ENCODE peak calls at places on chromosomes 6 and 20, in ten cellular contexts. One of them, this sample, is unnamed.
A peak's percentile ranks its signal among the peaks of the same experiment; 100 is the strongest.

GRCh38 chr6:56475736-56476457 is 166.8 kb downstream of the DST start:
- DNase-seq in lung microvascular endothelial cell: peak; percentile 55
- DNase-seq in T follicular helper cell: no peak
- DNase-seq in cardiac fibroblast: peak; percentile 60
- DNase-seq in islet precursor cell: no peak
- DNase-seq in stimulated activated CD4-positive, alpha-beta T cell treated with anti-CD3 and anti-CD28 coated beads, TNF-alpha, amount 100 ng/mL, for 48 hours: no peak
- DNase-seq in NCI-H2171: no peak
- DNase-seq in left lobe of liver: peak; percentile 84
- DNase-seq in H54: no peak
- DNase-seq in heart left ventricle: peak; percentile 50
- DNase-seq in this sample: no peak

GRCh38 chr20:34334654-34335407 is 28.2 kb upstream of the ITCH start:
- DNase-seq in lung microvascular endothelial cell: no peak
- DNase-seq in T follicular helper cell: no peak
- DNase-seq in cardiac fibroblast: no peak
- DNase-seq in islet precursor cell: no peak
- DNase-seq in stimulated activated CD4-positive, alpha-beta T cell treated with anti-CD3 and anti-CD28 coated beads, TNF-alpha, amount 100 ng/mL, for 48 hours: no peak
- DNase-seq in NCI-H2171: no peak
- DNase-seq in left lobe of liver: no peak
- DNase-seq in H54: no peak
- DNase-seq in heart left ventricle: no peak
- DNase-seq in this sample: no peak

GRCh38 chr6:69895396-69895795 is 29.0 kb downstream of the COL19A1 start:
- DNase-seq in lung microvascular endothelial cell: no peak
- DNase-seq in T follicular helper cell: no peak
- DNase-seq in cardiac fibroblast: no peak
- DNase-seq in islet precursor cell: peak; percentile 62
- DNase-seq in stimulated activated CD4-positive, alpha-beta T cell treated with anti-CD3 and anti-CD28 coated beads, TNF-alpha, amount 100 ng/mL, for 48 hours: no peak
- DNase-seq in NCI-H2171: no peak
- DNase-seq in left lobe of liver: no peak
- DNase-seq in H54: no peak
- DNase-seq in heart left ventricle: no peak
- DNase-seq in this sample: no peak

GRCh38 chr20:46901638-46902037 is 7.0 kb downstream of the EYA2 start:
- DNase-seq in lung microvascular endothelial cell: no peak
- DNase-seq in T follicular helper cell: no peak
- DNase-seq in cardiac fibroblast: no peak
- DNase-seq in islet precursor cell: peak; percentile 87
- DNase-seq in stimulated activated CD4-positive, alpha-beta T cell treated with anti-CD3 and anti-CD28 coated beads, TNF-alpha, amount 100 ng/mL, for 48 hours: no peak
- DNase-seq in NCI-H2171: no peak
- DNase-seq in left lobe of liver: no peak
- DNase-seq in H54: no peak
- DNase-seq in heart left ventricle: no peak
- DNase-seq in this sample: no peak

GRCh38 chr6:136208783-136209182 is 41.3 kb downstream of the MTFR2 start:
- DNase-seq in lung microvascular endothelial cell: no peak
- DNase-seq in T follicular helper cell: no peak
- DNase-seq in cardiac fibroblast: no peak
- DNase-seq in islet precursor cell: no peak
- DNase-seq in stimulated activated CD4-positive, alpha-beta T cell treated with anti-CD3 and anti-CD28 coated beads, TNF-alpha, amount 100 ng/mL, for 48 hours: no peak
- DNase-seq in NCI-H2171: no peak
- DNase-seq in left lobe of liver: no peak
- DNase-seq in H54: no peak
- DNase-seq in heart left ventricle: no peak
- DNase-seq in this sample: no peak

GRCh38 chr20:41599699-41600104 is 18.5 kb downstream of the CHD6 start:
- DNase-seq in lung microvascular endothelial cell: no peak
- DNase-seq in T follicular helper cell: no peak
- DNase-seq in cardiac fibroblast: no peak
- DNase-seq in islet precursor cell: no peak
- DNase-seq in stimulated activated CD4-positive, alpha-beta T cell treated with anti-CD3 and anti-CD28 coated beads, TNF-alpha, amount 100 ng/mL, for 48 hours: no peak
- DNase-seq in NCI-H2171: no peak
- DNase-seq in left lobe of liver: no peak
- DNase-seq in H54: no peak
- DNase-seq in heart left ventricle: no peak
- DNase-seq in this sample: no peak

GRCh38 chr6:145423936-145424335 is 311.4 kb downstream of the EPM2A start:
- DNase-seq in lung microvascular endothelial cell: no peak
- DNase-seq in T follicular helper cell: no peak
- DNase-seq in cardiac fibroblast: no peak
- DNase-seq in islet precursor cell: no peak
- DNase-seq in stimulated activated CD4-positive, alpha-beta T cell treated with anti-CD3 and anti-CD28 coated beads, TNF-alpha, amount 100 ng/mL, for 48 hours: no peak
- DNase-seq in NCI-H2171: no peak
- DNase-seq in left lobe of liver: no peak
- DNase-seq in H54: no peak
- DNase-seq in heart left ventricle: no peak
- DNase-seq in this sample: no peak

GRCh38 chr6:41602864-41603608 is 35.2 kb upstream of the MDFI start:
- DNase-seq in lung microvascular endothelial cell: peak; percentile 83
- DNase-seq in T follicular helper cell: peak; percentile 58
- DNase-seq in cardiac fibroblast: peak; percentile 90
- DNase-seq in islet precursor cell: peak; percentile 92
- DNase-seq in stimulated activated CD4-positive, alpha-beta T cell treated with anti-CD3 and anti-CD28 coated beads, TNF-alpha, amount 100 ng/mL, for 48 hours: peak; percentile 58
- DNase-seq in NCI-H2171: peak; percentile 77
- DNase-seq in left lobe of liver: peak; percentile 76
- DNase-seq in H54: peak; percentile 82
- DNase-seq in heart left ventricle: peak; percentile 84
- DNase-seq in this sample: peak; percentile 66

GRCh38 chr6:159590794-159591193 is 102.2 kb downstream of the SOD2 start:
- DNase-seq in lung microvascular endothelial cell: no peak
- DNase-seq in T follicular helper cell: no peak
- DNase-seq in cardiac fibroblast: no peak
- DNase-seq in islet precursor cell: no peak
- DNase-seq in stimulated activated CD4-positive, alpha-beta T cell treated with anti-CD3 and anti-CD28 coated beads, TNF-alpha, amount 100 ng/mL, for 48 hours: no peak
- DNase-seq in NCI-H2171: no peak
- DNase-seq in left lobe of liver: peak; percentile 52
- DNase-seq in H54: no peak
- DNase-seq in heart left ventricle: no peak
- DNase-seq in this sample: no peak

GRCh38 chr20:20018366-20018765 is 1.2 kb downstream of the NAA20 start:
- DNase-seq in lung microvascular endothelial cell: no peak
- DNase-seq in T follicular helper cell: no peak
- DNase-seq in cardiac fibroblast: no peak
- DNase-seq in islet precursor cell: no peak
- DNase-seq in stimulated activated CD4-positive, alpha-beta T cell treated with anti-CD3 and anti-CD28 coated beads, TNF-alpha, amount 100 ng/mL, for 48 hours: no peak
- DNase-seq in NCI-H2171: no peak
- DNase-seq in left lobe of liver: no peak
- DNase-seq in H54: no peak
- DNase-seq in heart left ventricle: no peak
- DNase-seq in this sample: no peak

GRCh38 chr20:34705383-34706021 is 1.4 kb downstream of the TP53INP2 start:
- DNase-seq in lung microvascular endothelial cell: peak; percentile 52
- DNase-seq in T follicular helper cell: no peak
- DNase-seq in cardiac fibroblast: peak; percentile 46
- DNase-seq in islet precursor cell: peak; percentile 58
- DNase-seq in stimulated activated CD4-positive, alpha-beta T cell treated with anti-CD3 and anti-CD28 coated beads, TNF-alpha, amount 100 ng/mL, for 48 hours: no peak
- DNase-seq in NCI-H2171: no peak
- DNase-seq in left lobe of liver: no peak
- DNase-seq in H54: peak; percentile 62
- DNase-seq in heart left ventricle: peak; percentile 71
- DNase-seq in this sample: no peak

GRCh38 chr6:54285595-54285994 is 22.6 kb upstream of the TINAG start:
- DNase-seq in lung microvascular endothelial cell: no peak
- DNase-seq in T follicular helper cell: no peak
- DNase-seq in cardiac fibroblast: no peak
- DNase-seq in islet precursor cell: no peak
- DNase-seq in stimulated activated CD4-positive, alpha-beta T cell treated with anti-CD3 and anti-CD28 coated beads, TNF-alpha, amount 100 ng/mL, for 48 hours: no peak
- DNase-seq in NCI-H2171: no peak
- DNase-seq in left lobe of liver: no peak
- DNase-seq in H54: no peak
- DNase-seq in heart left ventricle: no peak
- DNase-seq in this sample: no peak

GRCh38 chr6:105606871-105607421 is 204.1 kb upstream of the PREP start:
- DNase-seq in lung microvascular endothelial cell: no peak
- DNase-seq in T follicular helper cell: no peak
- DNase-seq in cardiac fibroblast: no peak
- DNase-seq in islet precursor cell: no peak
- DNase-seq in stimulated activated CD4-positive, alpha-beta T cell treated with anti-CD3 and anti-CD28 coated beads, TNF-alpha, amount 100 ng/mL, for 48 hours: no peak
- DNase-seq in NCI-H2171: no peak
- DNase-seq in left lobe of liver: no peak
- DNase-seq in H54: no peak
- DNase-seq in heart left ventricle: no peak
- DNase-seq in this sample: no peak

GRCh38 chr6:328184-328670 is 35.9 kb downstream of the DUSP22 start:
- DNase-seq in lung microvascular endothelial cell: peak; percentile 82
- DNase-seq in T follicular helper cell: no peak
- DNase-seq in cardiac fibroblast: peak; percentile 91
- DNase-seq in islet precursor cell: no peak
- DNase-seq in stimulated activated CD4-positive, alpha-beta T cell treated with anti-CD3 and anti-CD28 coated beads, TNF-alpha, amount 100 ng/mL, for 48 hours: no peak
- DNase-seq in NCI-H2171: no peak
- DNase-seq in left lobe of liver: no peak
- DNase-seq in H54: peak; percentile 86
- DNase-seq in heart left ventricle: peak; percentile 66
- DNase-seq in this sample: no peak

GRCh38 chr6:25652007-25652515 is at the start of gene SCGN:
- DNase-seq in lung microvascular endothelial cell: peak; percentile 65
- DNase-seq in T follicular helper cell: peak; percentile 4
- DNase-seq in cardiac fibroblast: peak; percentile 74
- DNase-seq in islet precursor cell: peak; percentile 94
- DNase-seq in stimulated activated CD4-positive, alpha-beta T cell treated with anti-CD3 and anti-CD28 coated beads, TNF-alpha, amount 100 ng/mL, for 48 hours: peak; percentile 22
- DNase-seq in NCI-H2171: peak; percentile 23
- DNase-seq in left lobe of liver: peak; percentile 66
- DNase-seq in H54: no peak
- DNase-seq in heart left ventricle: peak; percentile 62
- DNase-seq in this sample: peak; percentile 37

GRCh38 chr6:157519255-157520116 is 138.5 kb downstream of the ZDHHC14 start:
- DNase-seq in lung microvascular endothelial cell: no peak
- DNase-seq in T follicular helper cell: no peak
- DNase-seq in cardiac fibroblast: no peak
- DNase-seq in islet precursor cell: no peak
- DNase-seq in stimulated activated CD4-positive, alpha-beta T cell treated with anti-CD3 and anti-CD28 coated beads, TNF-alpha, amount 100 ng/mL, for 48 hours: no peak
- DNase-seq in NCI-H2171: peak; percentile 27
- DNase-seq in left lobe of liver: no peak
- DNase-seq in H54: no peak
- DNase-seq in heart left ventricle: no peak
- DNase-seq in this sample: no peak

GRCh38 chr6:39402239-39402751 is 79.8 kb upstream of the KCNK16 start:
- DNase-seq in lung microvascular endothelial cell: no peak
- DNase-seq in T follicular helper cell: no peak
- DNase-seq in cardiac fibroblast: no peak
- DNase-seq in islet precursor cell: no peak
- DNase-seq in stimulated activated CD4-positive, alpha-beta T cell treated with anti-CD3 and anti-CD28 coated beads, TNF-alpha, amount 100 ng/mL, for 48 hours: no peak
- DNase-seq in NCI-H2171: no peak
- DNase-seq in left lobe of liver: no peak
- DNase-seq in H54: peak; percentile 54
- DNase-seq in heart left ventricle: no peak
- DNase-seq in this sample: no peak

This sample was measured in activated T-cell treated with anti-CD3 and anti-CD28 coated beads for 48 hours.